ENCODE peak calls at places on chromosomes 16 and 17, in ten cellular contexts. I is suprapubic skin; Z is GM06990; V is stimulated activated CD4-positive, alpha-beta T cell treated with anti-CD3 and anti-CD28 coated beads, Interleukin-12 subunit alpha, Interleukin-12 subunit beta, amount 100 ng/mL, for 24 hours; K is EL; W is CD8-positive, alpha-beta memory T cell; N is T-helper 2 cell; J is activated naive CD8-positive, alpha-beta T cell treated with anti-CD3 and anti-CD28 coated beads for 36 hours; D is NCI-H345; Y is fibroblast of pulmonary artery. F is an unnamed sample.

GRCh38 chr17:41777157-41777578 is 9.3 kb downstream of the JUP start:
- DNase-seq in Z (no peak), J (no peak), K (no peak), W (no peak), D (no peak), Y (no peak), I (no peak), V (no peak), N (no peak), F (peak; percentile 65)

GRCh38 chr17:78709119-78709681 is 72.9 kb downstream of the CYTH1 start:
- DNase-seq in Z (peak; percentile 84), I (no peak), D (no peak), K (no peak), W (no peak), Y (no peak), J (no peak), N (peak; percentile 62), V (no peak), F (no peak)

GRCh38 chr17:48752399-48753288 is 24.1 kb upstream of the HOXB13 start:
- DNase-seq in Y (no peak), I (no peak), W (no peak), N (no peak), Z (no peak), K (no peak), J (no peak), D (no peak), V (no peak), F (no peak)

GRCh38 chr17:55062921-55063320 is 94.4 kb downstream of the STXBP4 start:
- DNase-seq in K (peak; percentile 28), W (no peak), N (no peak), Z (no peak), I (no peak), J (no peak), V (no peak), Y (peak; percentile 8), D (no peak), F (no peak)

GRCh38 chr17:50514936-50515702 is 6.9 kb downstream of the MYCBPAP start:
- DNase-seq in K (no peak), Z (no peak), N (no peak), W (no peak), Y (peak; percentile 68), J (no peak), V (no peak), D (no peak), I (no peak), F (peak; percentile 90)

GRCh38 chr16:83470406-83470805 is 337.4 kb upstream of the HSBP1 start:
- DNase-seq in J (no peak), D (no peak), N (no peak), W (no peak), K (peak; percentile 83), Y (peak; percentile 16), I (no peak), Z (no peak), V (no peak), F (no peak)

GRCh38 chr17:350706-351435 is 1.7 kb downstream of the RPH3AL start:
- DNase-seq in K (peak; percentile 46), W (no peak), N (no peak), J (no peak), Z (no peak), Y (peak; percentile 56), V (no peak), D (no peak), I (no peak), F (peak; percentile 95)

GRCh38 chr17:62075308-62075815 is 10.3 kb upstream of the MED13 start:
- DNase-seq in D (no peak), K (no peak), Y (peak; percentile 26), W (no peak), J (no peak), Z (no peak), I (no peak), V (no peak), N (peak; percentile 22), F (no peak)

GRCh38 chr17:32621612-32622312 is 135.0 kb downstream of the CDK5R1 start:
- DNase-seq in Z (no peak), J (no peak), D (no peak), K (peak; percentile 11), I (no peak), N (no peak), W (no peak), V (no peak), Y (no peak), F (no peak)

GRCh38 chr17:28846231-28846630 is 3.6 kb upstream of the FAM222B start:
- DNase-seq in V (no peak), I (no peak), J (no peak), Y (no peak), D (no peak), K (no peak), Z (no peak), W (no peak), N (no peak), F (no peak)

GRCh38 chr17:79803997-79804855 is 7.3 kb upstream of the CBX8 start:
- DNase-seq in D (peak; percentile 37), N (peak; percentile 89), Y (no peak), K (peak; percentile 25), W (no peak), V (peak; percentile 58), I (no peak), Z (peak; percentile 89), J (peak; percentile 80), F (no peak)

GRCh38 chr17:29590261-29590978 is 972 bp upstream of the GIT1 start:
- DNase-seq in Z (peak; percentile 72), I (no peak), Y (peak; percentile 36), D (no peak), K (peak; percentile 75), V (no peak), W (no peak), N (no peak), J (peak; percentile 47), F (no peak)

GRCh38 chr16:67198238-67198734 is 645 bp upstream of the ELMO3 start:
- DNase-seq in K (peak; percentile 26), Z (no peak), I (no peak), W (no peak), D (peak; percentile 15), J (no peak), N (peak; percentile 42), V (no peak), Y (no peak), F (no peak)

GRCh38 chr16:14244344-14245010 is 173.4 kb downstream of the MRTFB start:
- DNase-seq in W (no peak), Y (peak; percentile 40), V (no peak), I (no peak), J (no peak), K (no peak), Z (no peak), D (no peak), N (no peak), F (no peak)

GRCh38 chr16:53055603-53056527 is 1.1 kb downstream of the CHD9 start:
- DNase-seq in D (no peak), Y (peak; percentile 94), N (peak; percentile 30), I (no peak), W (no peak), Z (no peak), K (peak; percentile 76), V (no peak), J (no peak), F (peak; percentile 60)

GRCh38 chr16:72050769-72051464 is 3.4 kb upstream of the HP start:
- DNase-seq in V (no peak), Z (no peak), J (no peak), I (no peak), K (no peak), D (no peak), Y (no peak), W (no peak), N (no peak), F (peak; percentile 77)

GRCh38 chr16:719815-720506 is 985 bp upstream of the ANTKMT start:
- DNase-seq in W (peak; percentile 39), Y (no peak), J (peak; percentile 42), K (peak; percentile 32), V (no peak), N (no peak), Z (no peak), D (peak; percentile 68), I (no peak), F (no peak)

GRCh38 chr16:74606521-74607309 is at the start of gene GLG1:
- DNase-seq in Z (peak; percentile 93), J (peak; percentile 94), I (peak; percentile 93), K (peak; percentile 91), N (peak; percentile 94), Y (peak; percentile 91), W (peak; percentile 90), D (peak; percentile 86), V (peak; percentile 79), F (peak; percentile 92)

GRCh38 chr16:72064361-72064894 is 1.4 kb downstream of the HPR start:
- DNase-seq in W (no peak), Y (no peak), D (no peak), V (no peak), J (no peak), N (no peak), K (no peak), I (no peak), Z (no peak), F (no peak)

GRCh38 chr17:5069724-5070123 is 8.5 kb upstream of the ZFP3 start:
- DNase-seq in I (no peak), Z (no peak), W (no peak), Y (no peak), J (no peak), D (no peak), V (no peak), K (no peak), N (no peak), F (no peak)

GRCh38 chr17:35155246-35155645 is 7.6 kb downstream of the UNC45B start:
- DNase-seq in Z (no peak), V (no peak), D (no peak), K (no peak), I (no peak), W (no peak), J (no peak), N (no peak), Y (no peak), F (no peak)

GRCh38 chr17:17706140-17707060 is 25.1 kb downstream of the RAI1 start:
- DNase-seq in Z (no peak), J (no peak), N (no peak), Y (no peak), K (no peak), I (no peak), V (no peak), W (no peak), D (no peak), F (peak; percentile 67)

GRCh38 chr17:7632492-7632894 is 2.6 kb downstream of the SHBG start:
- DNase-seq in Z (no peak), Y (peak; percentile 73), K (peak; percentile 56), V (no peak), W (no peak), I (no peak), D (no peak), N (peak; percentile 58), J (no peak), F (no peak)

GRCh38 chr16:66934138-66934838 is at the start of gene CIAO2B:
- DNase-seq in K (peak; percentile 82), I (peak; percentile 94), W (peak; percentile 89), Y (peak; percentile 87), V (peak; percentile 79), N (peak; percentile 92), Z (peak; percentile 92), D (peak; percentile 80), J (peak; percentile 92), F (peak; percentile 95)

GRCh38 chr16:86272744-86273143 is 237.6 kb upstream of the FOXF1 start:
- DNase-seq in I (no peak), N (no peak), J (no peak), V (no peak), W (no peak), K (no peak), D (no peak), Z (no peak), Y (no peak), F (no peak)

GRCh38 chr16:2852731-2853507 is 5.1 kb downstream of the PRSS22 start:
- DNase-seq in W (no peak), Z (no peak), K (no peak), D (no peak), V (no peak), J (no peak), Y (no peak), N (no peak), I (no peak), F (no peak)

GRCh38 chr17:46726106-46726670 is 92.3 kb downstream of the WNT3 start:
- DNase-seq in N (no peak), W (no peak), K (no peak), Z (no peak), D (no peak), V (no peak), J (no peak), I (no peak), Y (peak; percentile 25), F (no peak)

GRCh38 chr16:67959520-67959919 is 8.9 kb downstream of the SLC12A4 start:
- DNase-seq in W (no peak), K (peak; percentile 85), N (no peak), Z (no peak), Y (peak; percentile 53), I (no peak), D (no peak), V (no peak), J (no peak), F (no peak)

F was measured in left lobe of liver.